ENCODE peak calls at places on chromosomes 13 and 19, in six cellular contexts. M is PC-3, D is H9, B is uterus, P is stomach, U is tibial nerve. G is an unnamed sample.
A peak's percentile ranks its signal among the peaks of the same experiment; 100 is the strongest.

GRCh38 chr19:13102666-13103584 is at the start of gene LYL1:
- DNase-seq in M (no peak), D (peak; percentile 70), B (peak; percentile 78), P (peak; percentile 86), U (peak; percentile 43), G (peak; percentile 88)

GRCh38 chr13:26372747-26373146 is 118.8 kb downstream of the CDK8 start:
- DNase-seq in M (no peak), D (no peak), B (no peak), P (no peak), U (no peak), G (no peak)

GRCh38 chr13:45683701-45684100 is 18.4 kb upstream of the CBY2 start:
- DNase-seq in M (no peak), D (peak; percentile 42), B (no peak), P (no peak), U (no peak), G (no peak)

GRCh38 chr13:80359459-80360297 is 18.8 kb upstream of the SPRY2 start:
- DNase-seq in M (no peak), D (peak; percentile 80), B (no peak), P (no peak), U (no peak), G (no peak)

GRCh38 chr13:51883226-51883600 is 21.4 kb downstream of the CCDC70 start:
- DNase-seq in M (no peak), D (no peak), B (no peak), P (no peak), U (no peak), G (no peak)

GRCh38 chr13:34372581-34372980 is 554.6 kb downstream of the RFC3 start:
- DNase-seq in M (peak; percentile 36), D (no peak), B (no peak), P (no peak), U (no peak), G (no peak)

GRCh38 chr13:39452412-39452811 is 150.6 kb downstream of the LHFPL6 start:
- DNase-seq in M (no peak), D (no peak), B (no peak), P (no peak), U (no peak), G (no peak)

GRCh38 chr19:9936151-9937000 is at the start of gene OLFM2:
- DNase-seq in M (no peak), D (peak; percentile 89), B (peak; percentile 54), P (no peak), U (no peak), G (no peak)

GRCh38 chr13:97567510-97568243 is 133.7 kb downstream of the RAP2A start:
- DNase-seq in M (peak; percentile 72), D (peak; percentile 45), B (no peak), P (peak; percentile 61), U (peak; percentile 10), G (peak; percentile 73)

GRCh38 chr19:9178901-9179300 is at the start of gene OR7D2:
- DNase-seq in M (peak; percentile 10), D (no peak), B (no peak), P (no peak), U (no peak), G (no peak)

GRCh38 chr13:21060063-21060826 is 1.1 kb downstream of the LATS2 start:
- DNase-seq in M (peak; percentile 33), D (no peak), B (peak; percentile 64), P (peak; percentile 52), U (peak; percentile 30), G (peak; percentile 54)

GRCh38 chr19:3389876-3390361 is 23.5 kb downstream of the NFIC start:
- DNase-seq in M (no peak), D (peak; percentile 61), B (no peak), P (peak; percentile 35), U (no peak), G (no peak)

GRCh38 chr19:3387645-3388589 is 21.5 kb downstream of the NFIC start:
- DNase-seq in M (no peak), D (no peak), B (peak; percentile 80), P (peak; percentile 93), U (peak; percentile 61), G (peak; percentile 91)

GRCh38 chr19:3386447-3387234 is 20.3 kb downstream of the NFIC start:
- DNase-seq in M (no peak), D (no peak), B (no peak), P (no peak), U (no peak), G (no peak)

GRCh38 chr19:3392480-3392879 is 26.1 kb downstream of the NFIC start:
- DNase-seq in M (no peak), D (no peak), B (no peak), P (no peak), U (no peak), G (no peak)

DNA sequence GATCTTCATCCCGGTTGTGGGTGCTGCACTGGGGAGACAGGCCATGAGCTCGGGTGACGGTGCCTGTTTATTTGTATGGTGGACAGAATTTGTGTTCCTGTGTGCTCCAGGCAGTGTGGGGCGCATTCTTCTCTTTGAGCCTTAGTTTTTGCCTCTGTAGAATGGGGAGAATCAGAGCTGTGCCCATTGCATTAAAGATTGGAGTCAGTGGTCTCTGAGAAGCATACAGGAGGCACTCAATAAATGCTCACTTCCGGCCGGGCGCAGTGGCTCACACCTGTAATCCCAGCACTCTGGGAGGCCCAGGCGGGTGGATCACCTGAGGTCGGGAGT is 23.0 kb downstream of the NFIC start:
- DNase-seq in M (no peak), D (no peak), B (no peak), P (no peak), U (no peak), G (no peak)
- H3K4me1 ChIP-seq in M (no peaks in the 10 kb centered on the region), D (no peaks in the 10 kb centered on the region), B (peaks cover 38% of the 10 kb centered on the region), P (peaks cover 66% of the 10 kb centered on the region), U (peaks cover 76% of the 10 kb centered on the region), G (peaks cover 37% of the 10 kb centered on the region)

GRCh38 chr19:789473-790052 is 7.7 kb upstream of the PTBP1 start:
- DNase-seq in M (no peak), D (peak; percentile 68), B (no peak), P (no peak), U (no peak), G (no peak)
- H3K27ac ChIP-seq in M (no peak overlapping the region), D (no peak overlapping the region), B (peak overlapping the region; percentile 58), P (peak overlapping the region; percentile 62), U (peak overlapping the region; percentile 69), G (peak overlapping the region; percentile 62)

DNA sequence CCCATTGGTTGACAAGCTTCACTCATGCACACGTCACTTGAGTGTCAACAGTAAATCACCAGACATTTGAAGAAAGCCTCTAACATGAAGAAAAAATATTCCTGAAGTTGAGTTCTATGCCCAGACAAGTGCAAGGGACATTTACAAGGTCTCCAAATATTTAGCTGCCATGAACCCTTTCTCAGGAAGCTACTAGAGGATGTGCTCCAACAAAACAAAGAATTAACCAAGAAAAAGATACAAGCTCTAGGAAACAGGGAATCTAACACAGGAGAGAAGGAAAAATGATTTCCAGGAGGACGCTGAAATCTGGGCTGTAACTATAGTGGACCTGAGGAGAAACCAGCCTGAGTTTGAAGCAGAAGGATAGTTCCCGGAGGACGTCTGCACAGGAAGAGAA is 45.7 kb upstream of the KATNAL1 start:
- DNase-seq in M (no peak), D (no peak), B (no peak), P (no peak), U (no peak), G (no peak)
- H3K4me1 ChIP-seq in M (no peaks in the 10 kb centered on the region), D (no peaks in the 10 kb centered on the region), B (no peaks in the 10 kb centered on the region), P (no peaks in the 10 kb centered on the region), U (peaks cover 4% of the 10 kb centered on the region), G (peaks cover 9% of the 10 kb centered on the region)

DNA sequence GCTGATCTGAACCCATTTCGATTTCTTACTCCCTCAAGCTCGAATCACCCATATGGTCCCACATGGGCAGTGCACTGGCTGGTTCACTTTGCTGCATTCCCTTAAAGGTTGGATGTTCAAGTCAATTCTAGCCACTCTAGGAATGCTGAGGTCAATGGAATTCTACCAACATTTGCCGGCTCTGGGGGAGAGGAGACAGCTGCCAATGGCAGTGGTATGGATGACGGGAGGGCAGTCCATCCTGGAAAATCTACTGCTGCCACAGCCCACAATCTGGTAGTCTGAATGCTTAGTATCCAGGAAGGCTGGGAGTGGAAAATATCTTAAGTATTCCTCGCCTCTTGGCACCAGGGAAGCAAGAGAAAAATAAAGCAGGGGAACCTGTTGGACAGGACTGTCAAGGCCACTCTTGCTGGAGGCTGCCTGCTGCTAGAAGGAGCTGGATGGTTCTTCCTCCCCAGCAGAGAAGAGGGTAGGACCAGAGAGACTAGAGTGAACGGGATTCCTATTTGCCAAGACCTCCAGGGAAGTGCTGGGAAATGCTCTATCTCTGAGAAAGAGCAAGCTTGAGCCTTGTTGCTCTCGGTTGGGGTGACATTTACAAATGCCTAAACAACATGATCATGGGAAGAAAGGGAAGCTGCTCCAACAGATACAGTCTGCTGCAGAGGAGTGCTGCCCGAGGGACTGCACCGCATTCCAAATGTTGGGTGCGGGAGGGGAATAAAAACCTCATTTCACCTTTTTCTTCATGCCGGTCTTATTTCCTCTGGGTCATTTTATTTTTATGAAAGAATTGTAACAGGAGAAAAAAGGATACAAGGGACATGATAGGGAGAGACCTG is 20.7 kb upstream of the HMGB1 start:
- DNase-seq in M (peak; percentile 73), D (peak; percentile 40), B (no peak), P (peak; percentile 80), U (no peak), G (no peak)
- H3K27ac ChIP-seq in M (no peak overlapping the region), D (no peak overlapping the region), B (no peak overlapping the region), P (peak overlapping the region; percentile 54), U (no peak overlapping the region), G (no peak overlapping the region)

GRCh38 chr13:112903071-112903577 is 65.9 kb upstream of the MCF2L start:
- DNase-seq in M (no peak), D (peak; percentile 27), B (no peak), P (no peak), U (no peak), G (peak; percentile 36)
- H3K4me1 ChIP-seq in M (peaks cover 5% of the 10 kb centered on the region), D (peaks cover 7% of the 10 kb centered on the region), B (no peaks in the 10 kb centered on the region), P (no peaks in the 10 kb centered on the region), U (peaks cover 8% of the 10 kb centered on the region), G (no peaks in the 10 kb centered on the region)

GRCh38 chr19:7638802-7639465 is 2.0 kb downstream of the STXBP2 start:
- DNase-seq in M (no peak), D (no peak), B (no peak), P (no peak), U (no peak), G (no peak)

GRCh38 chr19:7635670-7636069 is 1.2 kb upstream of the STXBP2 start:
- DNase-seq in M (no peak), D (no peak), B (no peak), P (no peak), U (no peak), G (no peak)

GRCh38 chr19:7636317-7636690 is 606 bp upstream of the STXBP2 start:
- DNase-seq in M (no peak), D (no peak), B (no peak), P (no peak), U (no peak), G (no peak)

GRCh38 chr19:7636691-7637373 is at the start of gene STXBP2:
- DNase-seq in M (peak; percentile 89), D (peak; percentile 91), B (peak; percentile 34), P (peak; percentile 93), U (peak; percentile 37), G (peak; percentile 85)

DNA sequence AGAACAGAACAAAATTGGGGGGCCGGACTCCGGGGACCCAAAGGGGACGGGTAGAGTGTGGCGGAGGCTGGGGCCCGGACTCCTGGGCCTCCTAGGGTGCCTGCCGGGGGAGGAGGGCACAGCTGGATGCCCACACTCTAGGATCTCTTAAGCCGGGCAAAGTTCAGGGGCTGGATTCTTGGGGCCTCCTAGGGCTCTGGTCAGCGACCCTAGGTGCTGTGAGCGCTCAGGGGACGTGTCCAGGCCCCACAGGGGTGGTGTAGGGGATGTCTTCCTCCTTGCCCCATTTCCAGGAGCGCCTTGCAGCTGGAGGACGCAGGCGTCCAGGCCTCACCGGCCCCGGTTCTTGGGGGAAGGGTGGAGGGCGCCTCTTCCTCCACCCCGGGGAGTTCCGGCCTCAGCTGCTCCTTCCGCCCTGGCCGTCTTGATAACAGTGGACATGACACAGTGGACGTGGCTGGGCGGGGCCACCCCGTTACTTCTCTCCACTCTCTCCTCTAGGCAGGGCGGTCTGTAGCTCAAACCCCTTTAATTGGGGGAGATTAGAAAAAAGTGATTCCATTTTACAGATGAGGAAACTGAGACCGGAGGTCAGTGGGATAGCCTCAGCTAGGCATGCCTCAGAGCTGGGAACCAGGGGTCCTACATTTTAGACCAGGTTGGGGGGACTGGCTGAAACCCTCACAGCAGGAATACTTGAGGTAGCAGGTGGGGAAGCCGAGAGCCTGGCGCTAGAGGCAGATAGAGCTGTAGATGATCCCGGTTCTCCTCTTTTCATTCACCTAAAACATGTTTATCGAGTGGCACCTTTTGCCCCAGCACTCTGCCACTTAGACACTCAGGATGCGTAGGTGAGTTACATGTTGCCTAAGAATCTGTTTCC is 705 bp downstream of the STXBP2 start:
- DNase-seq in M (peak; percentile 42), D (no peak), B (no peak), P (peak; percentile 73), U (no peak), G (peak; percentile 75)
- H3K27ac ChIP-seq in M (peak overlapping the region; percentile 28), D (no peak overlapping the region), B (no peak overlapping the region), P (peak overlapping the region; percentile 90), U (no peak overlapping the region), G (peak overlapping the region; percentile 95)

G was measured in left lung.